ENCODE peak calls at places on chromosomes 3 and 15, in five cellular contexts. W is stimulated activated CD8-positive, alpha-beta memory T cell treated with anti-CD3 and anti-CD28 coated beads, Interleukin-4, amount 100 ng/mL, for 4 hours; G is NCI-H774; T is AG04450; Q is activated T-cell treated with anti-CD3 and anti-CD28 coated beads, Interleukin-2, amount 50 U/mL, for 1 hour. M is an unnamed sample.
A peak's percentile ranks its signal among the peaks of the same experiment; 100 is the strongest.

GRCh38 chr3:13654330-13655073 is 105.6 kb downstream of the FBLN2 start:
- DNase-seq in W (no peak), G (no peak), T (no peak), Q (no peak), M (no peak)

GRCh38 chr3:184241447-184242296 is 7.1 kb downstream of the ALG3 start:
- DNase-seq in W (no peak), G (peak; percentile 56), Q (no peak), T (no peak), M (no peak)

GRCh38 chr3:186989429-186989828 is 59.1 kb downstream of the ST6GAL1 start:
- DNase-seq in G (no peak), T (no peak), W (no peak), Q (no peak), M (no peak)

GRCh38 chr3:134666052-134666451 is 15.2 kb upstream of the KY start:
- DNase-seq in Q (no peak), G (no peak), W (no peak), T (no peak), M (no peak)

GRCh38 chr3:128348805-128349531 is 117.7 kb downstream of the DNAJB8 start:
- DNase-seq in T (no peak), G (no peak), W (no peak), Q (no peak), M (no peak)

GRCh38 chr3:141371882-141372281 is 3.6 kb downstream of the ZBTB38 start:
- DNase-seq in G (no peak), W (no peak), T (no peak), Q (no peak), M (no peak)

GRCh38 chr15:32717290-32718081 is at the start of gene GREM1:
- DNase-seq in W (no peak), Q (no peak), T (no peak), G (no peak), M (no peak)

GRCh38 chr3:11576453-11576852 is 67.3 kb downstream of the VGLL4 start:
- DNase-seq in Q (no peak), W (no peak), T (no peak), G (no peak), M (no peak)

GRCh38 chr3:105938826-105939225 is 70.0 kb upstream of the CBLB start:
- DNase-seq in T (no peak), W (no peak), Q (no peak), G (no peak), M (no peak)

GRCh38 chr15:63719281-63719680 is 114.5 kb downstream of the HERC1 start:
- DNase-seq in Q (no peak), T (no peak), G (no peak), W (no peak), M (no peak)

GRCh38 chr3:89108154-89108553 is 733 bp downstream of the EPHA3 start:
- DNase-seq in G (no peak), T (no peak), W (no peak), Q (no peak), M (no peak)

GRCh38 chr3:193794002-193794835 is 201.2 kb downstream of the OPA1 start:
- DNase-seq in G (no peak), T (no peak), W (no peak), Q (no peak), M (no peak)

GRCh38 chr3:49803464-49804140 is 541 bp downstream of the INKA1 start:
- DNase-seq in Q (peak; percentile 62), T (no peak), W (no peak), G (no peak), M (no peak)

GRCh38 chr3:188861847-188862740 is 309.7 kb upstream of the TPRG1 start:
- DNase-seq in W (no peak), T (no peak), G (no peak), Q (no peak), M (no peak)

GRCh38 chr3:17207019-17207418 is 322.3 kb downstream of the PLCL2 start:
- DNase-seq in Q (no peak), G (no peak), T (no peak), W (no peak), M (no peak)

GRCh38 chr3:99537416-99537815 is 101.0 kb upstream of the COL8A1 start:
- DNase-seq in G (no peak), Q (no peak), W (no peak), T (no peak), M (no peak)

GRCh38 chr15:76150508-76150907 is 90.7 kb downstream of the TMEM266 start:
- DNase-seq in T (no peak), G (no peak), W (no peak), Q (no peak), M (no peak)

GRCh38 chr3:111801697-111802655 is 57.1 kb upstream of the PHLDB2 start:
- DNase-seq in T (peak; percentile 21), G (no peak), Q (no peak), W (no peak), M (no peak)

GRCh38 chr3:71489315-71489761 is 94.2 kb downstream of the FOXP1 start:
- DNase-seq in T (no peak), Q (no peak), G (no peak), W (no peak), M (no peak)

GRCh38 chr15:89457086-89457485 is 39.3 kb downstream of the RHCG start:
- DNase-seq in W (no peak), T (no peak), Q (no peak), G (no peak), M (no peak)

GRCh38 chr15:95448531-95449210 is 881.8 kb upstream of the NR2F2 start:
- DNase-seq in W (no peak), Q (no peak), G (no peak), T (no peak), M (no peak)

GRCh38 chr3:4999626-5000184 is 20.5 kb downstream of the BHLHE40 start:
- DNase-seq in Q (no peak), G (no peak), W (no peak), T (no peak), M (no peak)

GRCh38 chr3:151382671-151383070 is 1.9 kb downstream of the P2RY12 start:
- DNase-seq in G (no peak), W (no peak), T (no peak), Q (no peak), M (no peak)

GRCh38 chr3:75951941-75952340 is 166.6 kb upstream of the ZNF717 start:
- DNase-seq in T (no peak), W (no peak), Q (no peak), G (no peak), M (no peak)

GRCh38 chr3:73547427-73548036 is 77.2 kb downstream of the PDZRN3 start:
- DNase-seq in T (peak; percentile 82), Q (no peak), W (no peak), G (no peak), M (no peak)

GRCh38 chr3:186930639-186931486 is 537 bp downstream of the ST6GAL1 start:
- DNase-seq in Q (peak; percentile 75), G (no peak), T (no peak), W (peak; percentile 31), M (peak; percentile 63)

GRCh38 chr3:23648326-23648964 is 157.3 kb upstream of the UBE2E1 start:
- DNase-seq in Q (no peak), G (no peak), T (no peak), W (no peak), M (no peak)